ENCODE peak calls at places on chromosomes 11 and 22, in four cellular contexts. Z is activated naive CD8-positive, alpha-beta T cell treated with anti-CD3 and anti-CD28 coated beads, Interleukin-2, amount 50 U/mL, for 24 hours; L is lung microvascular endothelial cell; S is CD8-positive, alpha-beta T cell. T is an unnamed sample.

GRCh38 chr22:20798218-20798617 is 24.3 kb downstream of the SERPIND1 start:
- DNase-seq in Z (no peak), L (no peak), S (no peak), T (no peak)

GRCh38 chr11:74754507-74755255 is 6.0 kb downstream of the RNF169 start:
- DNase-seq in Z (no peak), L (no peak), S (no peak), T (peak)

GRCh38 chr22:17931400-17931825 is 92.9 kb downstream of the MICAL3 start:
- DNase-seq in Z (no peak), L (no peak), S (no peak), T (no peak)

GRCh38 chr11:9057888-9058287 is 33.5 kb downstream of the SCUBE2 start:
- DNase-seq in Z (no peak), L (no peak), S (no peak), T (no peak)

GRCh38 chr11:35139883-35140282 is 912 bp downstream of the CD44 start:
- DNase-seq in Z (no peak), L (no peak), S (no peak), T (no peak)

GRCh38 chr11:121426476-121427454 is 25.3 kb upstream of the SORL1 start:
- DNase-seq in Z (peak), L (peak), S (peak), T (no peak)

GRCh38 chr22:37557321-37558001 is 2.8 kb upstream of the CDC42EP1 start:
- DNase-seq in Z (no peak), L (peak), S (no peak), T (no peak)

GRCh38 chr11:59779487-59779886 is 24.3 kb downstream of the STX3 start:
- DNase-seq in Z (no peak), L (no peak), S (no peak), T (no peak)

GRCh38 chr22:17201285-17201945 is 17.8 kb downstream of the ADA2 start:
- DNase-seq in Z (no peak), L (peak), S (no peak), T (no peak)

GRCh38 chr11:117585631-117586030 is 211.4 kb downstream of the DSCAML1 start:
- DNase-seq in Z (no peak), L (no peak), S (no peak), T (no peak)

GRCh38 chr11:16216831-16217230 is 139.5 kb downstream of the SOX6 start:
- DNase-seq in Z (no peak), L (no peak), S (no peak), T (no peak)

GRCh38 chr11:92697461-92698314 is 271.8 kb upstream of the MTNR1B start:
- DNase-seq in Z (no peak), L (no peak), S (no peak), T (no peak)

GRCh38 chr11:119797137-119797611 is 68.2 kb upstream of the NECTIN1 start:
- DNase-seq in Z (no peak), L (no peak), S (no peak), T (no peak)

GRCh38 chr11:111330234-111330893 is 32.0 kb downstream of the POU2AF3 start:
- DNase-seq in Z (no peak), L (no peak), S (no peak), T (no peak)

GRCh38 chr22:50318698-50319411 is 8.0 kb downstream of the DENND6B start:
- DNase-seq in Z (no peak), L (no peak), S (no peak), T (no peak)

GRCh38 chr11:68256331-68256741 is 15.4 kb downstream of the C11orf24 start:
- DNase-seq in Z (no peak), L (no peak), S (no peak), T (no peak)

GRCh38 chr22:48357961-48358360 is 1469.7 kb downstream of the BRD1 start:
- DNase-seq in Z (no peak), L (no peak), S (no peak), T (no peak)

GRCh38 chr11:133041165-133041564 is 491.1 kb downstream of the OPCML start:
- DNase-seq in Z (no peak), L (no peak), S (no peak), T (no peak)

GRCh38 chr22:36689583-36689982 is 14.0 kb downstream of the CACNG2 start:
- DNase-seq in Z (no peak), L (no peak), S (no peak), T (no peak)

GRCh38 chr11:117929568-117930207 is 486 bp upstream of the TMPRSS13 start:
- DNase-seq in Z (no peak), L (no peak), S (no peak), T (no peak)

GRCh38 chr22:35330258-35330861 is 30.7 kb downstream of the TOM1 start:
- DNase-seq in Z (peak), L (peak), S (peak), T (peak)

GRCh38 chr11:128181090-128181485 is 406.3 kb downstream of the ETS1 start:
- DNase-seq in Z (no peak), L (peak), S (no peak), T (no peak)

GRCh38 chr11:132804258-132804657 is 728.0 kb downstream of the OPCML start:
- DNase-seq in Z (no peak), L (no peak), S (no peak), T (no peak)

GRCh38 chr11:103566116-103566515 is 456.9 kb downstream of the DYNC2H1 start:
- DNase-seq in Z (no peak), L (no peak), S (no peak), T (no peak)

GRCh38 chr22:47372596-47373385 is 610.3 kb downstream of the TBC1D22A start:
- DNase-seq in Z (no peak), L (no peak), S (no peak), T (no peak)

GRCh38 chr11:90414221-90414620 is 191.4 kb upstream of the CHORDC1 start:
- DNase-seq in Z (no peak), L (no peak), S (no peak), T (no peak)

GRCh38 chr11:131973017-131973416 is 602.6 kb downstream of the NTM start:
- DNase-seq in Z (no peak), L (no peak), S (no peak), T (no peak)

GRCh38 chr22:19065298-19065859 is 56.8 kb downstream of the DGCR2 start:
- DNase-seq in Z (no peak), L (no peak), S (no peak), T (no peak)

T was measured in AG04450.